ENCODE peak calls at places on chromosomes 1 and 21, in eight cellular contexts. F, K, S, Y, R, M, L and J are unnamed samples.

GRCh38 chr1:161905269-161905884 is 118.3 kb downstream of the OLFML2B start:
- DNase-seq in M (peak), Y (peak), L (no peak), R (no peak), K (peak), S (peak), F (peak), J (peak)

GRCh38 chr1:19080715-19081114 is 124.2 kb upstream of the IFFO2 start:
- DNase-seq in Y (no peak), F (no peak), K (peak), L (no peak), M (no peak), R (no peak), S (no peak), J (no peak)

GRCh38 chr21:42524341-42525227 is 10.9 kb downstream of the SLC37A1 start:
- DNase-seq in K (peak), S (no peak), L (peak), R (peak), M (no peak), F (no peak), Y (peak), J (no peak)

GRCh38 chr1:182032251-182032650 is 29.3 kb downstream of the ZNF648 start:
- DNase-seq in R (no peak), K (no peak), F (no peak), S (no peak), M (no peak), L (no peak), Y (no peak), J (no peak)

GRCh38 chr1:91764471-91765115 is 121.4 kb downstream of the TGFBR3 start:
- DNase-seq in K (no peak), M (no peak), L (peak), F (no peak), Y (no peak), S (no peak), R (no peak), J (no peak)

GRCh38 chr1:155241851-155242264 is 13.4 kb downstream of the ENTREP3 start:
- DNase-seq in Y (no peak), L (no peak), S (no peak), F (no peak), R (no peak), M (no peak), K (no peak), J (no peak)

GRCh38 chr1:152577168-152577567 is 3.1 kb downstream of the LCE3D start:
- DNase-seq in F (no peak), R (peak), K (no peak), M (no peak), L (no peak), Y (no peak), S (no peak), J (no peak)

GRCh38 chr1:99173282-99173681 is 91.0 kb upstream of the PLPPR4 start:
- DNase-seq in R (no peak), S (no peak), L (no peak), Y (no peak), K (peak), F (no peak), M (no peak), J (no peak)

GRCh38 chr1:228346731-228347130 is 59.9 kb downstream of the TRIM11 start:
- DNase-seq in F (no peak), L (no peak), Y (no peak), R (no peak), S (no peak), K (no peak), M (no peak), J (no peak)

DNA sequence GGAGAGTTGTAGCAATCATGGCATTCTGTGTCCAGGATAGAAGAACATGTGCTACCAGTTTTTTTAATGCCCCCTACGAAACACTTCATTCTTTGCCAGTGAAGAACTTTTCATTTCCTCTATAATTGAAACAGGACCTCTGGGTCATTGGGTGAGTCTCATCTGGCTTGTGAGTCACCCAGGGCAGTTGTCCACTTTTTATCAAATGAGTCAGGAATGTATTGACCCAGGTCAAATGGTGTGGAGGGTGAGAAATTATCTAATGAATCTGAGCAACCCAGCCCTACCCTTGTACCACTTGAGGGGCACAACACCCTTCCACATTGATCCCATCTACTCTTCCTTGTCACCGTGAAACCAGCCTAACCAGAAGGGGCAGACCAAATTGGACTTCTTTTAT is 417.3 kb upstream of the PROX1 start:
- DNase-seq in M (no peak), F (peak), S (no peak), K (no peak), R (no peak), Y (peak), L (no peak), J (no peak)
- TF ChIP-seq RAD21 in M (no peak), F (peak), S (no peak), K (no peak), R (no peak), Y (no peak), L (no peak), J (no peak)

GRCh38 chr21:20329636-20330035 is 668.6 kb upstream of the NCAM2 start:
- DNase-seq in L (no peak), Y (no peak), S (no peak), R (no peak), K (no peak), F (no peak), M (no peak), J (no peak)
- H3K4me3 ChIP-seq in L (no peak), Y (peak), S (peak), R (no peak), K (no peak), F (no peak), M (peak), J (no peak)

DNA sequence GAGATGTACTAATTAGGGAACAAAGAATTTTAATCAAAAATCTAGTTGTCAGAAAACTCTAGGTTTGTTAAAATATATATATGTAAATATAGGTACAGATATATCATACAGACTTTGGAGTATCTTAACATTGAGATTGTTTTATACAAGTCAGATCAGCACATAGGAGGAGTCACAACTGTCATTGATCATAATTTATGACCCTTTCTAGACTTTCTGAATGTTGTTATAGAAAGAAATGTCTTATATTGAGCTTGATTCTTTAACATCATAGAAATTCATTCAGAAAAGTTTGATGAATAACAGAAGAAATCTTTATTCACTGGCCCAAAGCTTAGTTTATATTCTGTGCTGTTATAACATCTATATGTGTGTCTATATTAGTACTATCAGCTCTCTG is 185.8 kb downstream of the SDCCAG8 start:
- DNase-seq in L (no peak), K (no peak), Y (no peak), F (no peak), R (no peak), S (no peak), M (no peak), J (no peak)
- TF ChIP-seq RAD21 in L (no peak), K (no peak), Y (no peak), F (no peak), R (no peak), S (no peak), M (no peak), J (no peak)

GRCh38 chr21:40839551-40839950 is 7.4 kb downstream of the DSCAM start:
- DNase-seq in R (no peak), K (no peak), S (no peak), L (no peak), M (no peak), F (no peak), Y (no peak), J (no peak)
- H3K4me3 ChIP-seq in R (no peak), K (no peak), S (no peak), L (no peak), M (no peak), F (no peak), Y (no peak), J (no peak)